ENCODE peak calls at places on chromosomes 6 and 20, in four cellular contexts. B is Calu3, J is GM10248, R is BE2C. K is an unnamed sample.

GRCh38 chr6:154916857-154917256 is 78.3 kb upstream of the TIAM2 start:
- DNase-seq in J (no peak), B (no peak), R (no peak), K (no peak)

GRCh38 chr20:31505903-31506302 is 8.3 kb upstream of the HM13 start:
- DNase-seq in B (no peak), R (no peak), J (no peak), K (no peak)

GRCh38 chr6:126199482-126199881 is 140.4 kb upstream of the CENPW start:
- DNase-seq in J (no peak), B (no peak), R (no peak), K (no peak)

GRCh38 chr6:16576391-16577368 is 184.6 kb downstream of the ATXN1 start:
- DNase-seq in B (peak), J (peak), R (no peak), K (no peak)

GRCh38 chr6:169167581-169168301 is 85.9 kb downstream of the THBS2 start:
- DNase-seq in R (peak), J (no peak), B (no peak), K (no peak)

GRCh38 chr6:87291879-87292278 is 30.5 kb upstream of the SMIM8 start:
- DNase-seq in B (no peak), J (no peak), R (no peak), K (no peak)

GRCh38 chr20:1267161-1267560 is 1.1 kb downstream of the SNPH start:
- DNase-seq in J (no peak), B (no peak), R (no peak), K (no peak)

GRCh38 chr20:25023316-25023715 is 30.8 kb upstream of the APMAP start:
- DNase-seq in J (no peak), R (no peak), B (no peak), K (no peak)

GRCh38 chr20:36821964-36822437 is 48.4 kb upstream of the DSN1 start:
- DNase-seq in R (no peak), J (no peak), B (peak), K (no peak)

DNA sequence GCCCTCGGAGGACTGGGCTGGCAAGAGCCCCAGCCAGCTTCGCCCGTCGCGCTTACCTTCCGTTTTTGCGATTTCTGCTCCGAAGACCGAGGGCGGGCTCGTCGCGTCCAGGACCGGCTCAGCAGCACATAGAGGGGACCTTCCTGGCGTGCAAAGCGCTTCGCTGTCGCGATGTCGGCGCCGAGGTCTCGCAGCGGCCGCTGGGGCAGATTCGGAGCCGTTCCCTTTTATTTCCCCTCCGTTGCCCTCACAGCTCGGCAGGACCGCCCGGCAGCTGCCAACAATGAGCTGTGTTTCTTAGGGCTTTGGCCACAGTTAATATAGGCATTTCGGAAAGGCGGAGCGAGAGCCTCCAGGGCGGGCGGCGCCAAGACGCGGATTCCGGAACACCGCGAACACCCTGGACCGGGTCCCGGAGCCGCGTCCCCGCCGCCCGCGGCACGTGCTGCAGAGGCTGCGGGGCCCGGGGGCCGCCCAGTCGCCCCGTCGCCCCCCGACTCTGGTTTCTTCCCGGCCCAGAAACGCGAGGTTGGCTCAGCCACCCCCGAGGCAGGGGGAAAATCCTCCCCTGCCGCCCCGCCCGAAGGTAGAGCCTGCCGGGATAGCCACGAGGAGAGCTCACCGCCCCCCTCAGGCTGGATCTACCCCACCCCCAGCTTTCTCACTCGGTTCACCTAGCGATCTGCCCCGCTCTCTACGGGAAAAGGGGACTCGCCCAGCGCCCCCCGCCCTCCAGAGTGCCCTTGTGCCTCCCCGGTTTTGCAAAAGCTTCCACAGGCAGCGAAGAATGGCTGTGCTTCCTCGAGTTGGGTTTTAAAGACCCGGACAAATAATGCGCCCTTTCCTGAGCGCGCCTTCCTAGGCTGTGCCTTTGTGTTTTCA is at the start of gene CITED2:
- DNase-seq in J (peak), B (peak), R (peak), K (peak)
- TF ChIP-seq CTCF in J (no peak), B (no peak), R (peak), K (no peak)

DNA sequence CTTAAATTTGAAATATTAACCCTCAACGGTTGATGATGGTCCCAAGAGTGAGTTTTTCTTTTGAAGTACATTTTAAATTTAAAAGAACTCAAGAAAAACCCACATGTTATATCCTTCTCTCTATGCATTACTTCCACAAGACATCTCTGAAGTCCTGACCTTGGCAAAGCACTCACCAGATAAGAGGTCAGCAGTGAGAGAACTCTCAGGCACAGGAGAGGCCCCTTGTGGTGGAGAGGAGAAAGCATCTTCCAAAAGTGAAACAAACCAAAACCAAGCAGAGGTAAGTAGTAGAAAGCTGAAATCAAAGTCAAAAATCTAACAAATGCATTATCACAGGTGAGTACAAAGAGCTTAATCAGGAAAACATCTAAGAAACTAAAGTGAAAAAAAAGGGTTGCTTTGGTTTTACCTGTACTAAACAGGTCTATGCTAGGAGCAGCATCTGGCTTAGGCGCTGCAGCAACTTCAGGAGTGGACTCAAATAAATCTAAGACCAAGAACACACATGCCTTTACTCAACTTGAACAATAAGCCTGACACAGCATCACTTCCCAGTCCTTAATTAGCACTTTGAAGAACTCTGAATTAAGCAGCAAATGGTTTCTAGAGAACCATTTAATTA is 80.5 kb downstream of the PRSS35 start:
- DNase-seq in R (peak), B (peak), J (peak), K (no peak)
- TF ChIP-seq CTCF in R (peak), B (peak), J (peak), K (peak)

GRCh38 chr6:33828764-33829731 is 25.2 kb upstream of the MLN start:
- DNase-seq in R (peak), B (no peak), J (no peak), K (no peak)
- TF ChIP-seq CTCF in R (no peak), B (no peak), J (no peak), K (no peak)

GRCh38 chr6:38610050-38610619 is 29.6 kb downstream of the BTBD9 start:
- DNase-seq in B (no peak), R (no peak), J (no peak), K (no peak)
- TF ChIP-seq CTCF in B (no peak), R (no peak), J (no peak), K (no peak)

GRCh38 chr20:45817652-45818194 is 5.3 kb downstream of the UBE2C start:
- DNase-seq in B (peak), R (no peak), J (no peak), K (no peak)
- TF ChIP-seq CTCF in B (no peak), R (no peak), J (no peak), K (no peak)

DNA sequence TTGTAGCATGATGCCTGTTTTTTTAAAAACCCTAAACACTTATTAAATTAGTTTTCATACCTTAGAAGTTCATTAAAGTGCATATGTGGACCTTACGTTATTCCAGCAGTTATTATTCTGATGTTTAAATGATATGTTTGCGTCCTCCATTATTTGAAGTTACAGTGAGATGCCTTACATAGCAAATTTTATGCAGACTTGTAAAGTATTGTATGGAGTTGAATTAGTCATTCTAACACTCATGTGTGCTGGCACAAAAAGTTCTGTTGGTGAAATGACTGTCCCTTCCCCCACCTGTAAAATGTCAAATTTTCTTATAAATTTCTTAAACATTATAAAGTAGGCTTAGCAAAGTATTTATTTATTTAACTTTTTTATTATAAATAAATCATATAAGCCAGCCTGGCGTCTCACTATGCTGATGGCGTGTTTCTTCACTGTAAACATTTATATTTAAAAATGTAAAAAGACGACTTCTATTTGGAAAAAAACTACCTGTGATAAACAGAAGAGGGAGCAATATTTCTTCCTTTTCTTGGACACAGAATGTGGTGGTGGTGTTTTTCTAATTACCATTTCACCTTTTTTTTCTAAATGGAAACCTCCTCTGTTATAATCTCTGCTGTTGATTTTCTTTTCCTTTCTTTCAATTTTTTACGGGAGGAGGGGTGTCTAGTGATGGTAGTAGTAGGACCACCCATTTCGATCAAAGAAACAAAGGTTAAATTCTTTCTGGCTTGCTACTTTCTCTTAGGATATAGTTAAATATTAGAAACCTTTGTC is 155.4 kb downstream of the RFPL4B start:
- DNase-seq in B (no peak), R (no peak), J (no peak), K (no peak)
- TF ChIP-seq CTCF in B (peak), R (peak), J (no peak), K (no peak)

GRCh38 chr6:70060680-70061079 is 194.3 kb downstream of the COL19A1 start:
- DNase-seq in J (no peak), R (no peak), B (no peak), K (no peak)

GRCh38 chr6:70062010-70062409 is 195.7 kb downstream of the COL19A1 start:
- DNase-seq in B (no peak), J (no peak), R (no peak), K (no peak)

GRCh38 chr6:70059047-70059719 is 192.8 kb downstream of the COL19A1 start:
- DNase-seq in J (no peak), B (no peak), R (no peak), K (no peak)
- TF ChIP-seq CTCF in J (no peak), B (no peak), R (no peak), K (no peak)

K was measured in activated CD8-positive, alpha-beta T cell treated with anti-CD3 and anti-CD28 coated beads for 36 hours.